ENCODE peak calls at places on chromosomes 7 and 10, in four cellular contexts. F is dorsolateral prefrontal cortex, Q is spleen, W is neural progenitor cell. C is an unnamed sample.

GRCh38 chr10:87651801-87652200 is 7.9 kb upstream of the PAPSS2 start:
- DNase-seq in F (no peak), Q (no peak), W (peak), C (no peak)

GRCh38 chr7:100699018-100699417 is 5.0 kb upstream of the GIGYF1 start:
- DNase-seq in F (no peak), Q (no peak), W (no peak), C (no peak)

GRCh38 chr7:13217762-13218161 is 530.3 kb downstream of the ARL4A start:
- DNase-seq in F (no peak), Q (no peak), W (no peak), C (no peak)

GRCh38 chr7:114084381-114085312 is 165.8 kb upstream of the PPP1R3A start:
- DNase-seq in F (no peak), Q (peak), W (peak), C (peak)

GRCh38 chr7:20435305-20435704 is 104.6 kb downstream of the ITGB8 start:
- DNase-seq in F (no peak), Q (no peak), W (no peak), C (peak)

GRCh38 chr7:80772347-80773101 is 134.1 kb downstream of the CD36 start:
- DNase-seq in F (no peak), Q (no peak), W (no peak), C (no peak)

GRCh38 chr7:31476073-31476745 is 37.7 kb upstream of the ITPRID1 start:
- DNase-seq in F (peak), Q (no peak), W (no peak), C (no peak)

GRCh38 chr10:34906021-34906965 is 91.2 kb upstream of the PARD3 start:
- DNase-seq in F (no peak), Q (no peak), W (peak), C (no peak)

GRCh38 chr7:81871606-81872265 is 101.9 kb upstream of the HGF start:
- DNase-seq in F (no peak), Q (no peak), W (no peak), C (no peak)

GRCh38 chr10:4541292-4541691 is 284.7 kb upstream of the AKR1E2 start:
- DNase-seq in F (no peak), Q (no peak), W (no peak), C (no peak)

GRCh38 chr10:98170249-98171117 is 36.0 kb downstream of the R3HCC1L start:
- DNase-seq in F (no peak), Q (no peak), W (peak), C (no peak)

GRCh38 chr7:128135275-128136214 is 104.3 kb upstream of the LRRC4 start:
- DNase-seq in F (no peak), Q (peak), W (peak), C (peak)

GRCh38 chr7:147509052-147509480 is 1081.5 kb upstream of the C7orf33 start:
- DNase-seq in F (no peak), Q (no peak), W (no peak), C (no peak)

GRCh38 chr7:36303202-36304098 is 86.2 kb upstream of the ANLN start:
- DNase-seq in F (peak), Q (no peak), W (peak), C (peak)

GRCh38 chr10:6707329-6707728 is 127.3 kb upstream of the PRKCQ start:
- DNase-seq in F (no peak), Q (no peak), W (no peak), C (no peak)

GRCh38 chr7:107078517-107078966 is 34.0 kb downstream of the PRKAR2B start:
- DNase-seq in F (no peak), Q (no peak), W (peak), C (no peak)

GRCh38 chr10:13707156-13707881 is 120.6 kb downstream of the PRPF18 start:
- DNase-seq in F (peak), Q (peak), W (peak), C (peak)

GRCh38 chr7:18290223-18290622 is 205.3 kb upstream of the HDAC9 start:
- DNase-seq in F (no peak), Q (no peak), W (no peak), C (no peak)

GRCh38 chr7:149414745-149415390 is 46.0 kb downstream of the ZNF777 start:
- DNase-seq in F (peak), Q (peak), W (peak), C (peak)

GRCh38 chr7:98187138-98187502 is 24.1 kb upstream of the BHLHA15 start:
- DNase-seq in F (no peak), Q (no peak), W (no peak), C (no peak)

GRCh38 chr10:88994034-88994433 is 3.4 kb downstream of the FAS start:
- DNase-seq in F (no peak), Q (no peak), W (peak), C (no peak)

GRCh38 chr7:101868191-101868950 is 50.9 kb downstream of the CUX1 start:
- DNase-seq in F (no peak), Q (no peak), W (no peak), C (no peak)

GRCh38 chr7:25244193-25244592 is 15.9 kb upstream of the NPVF start:
- DNase-seq in F (no peak), Q (no peak), W (peak), C (no peak)

GRCh38 chr10:120460191-120460590 is 3.2 kb downstream of the PLPP4 start:
- DNase-seq in F (no peak), Q (no peak), W (no peak), C (no peak)

GRCh38 chr10:22657028-22657427 is 57.4 kb downstream of the PIP4K2A start:
- DNase-seq in F (no peak), Q (no peak), W (no peak), C (no peak)

GRCh38 chr10:5545426-5545777 is 20.6 kb downstream of the CALML3 start:
- DNase-seq in F (no peak), Q (no peak), W (no peak), C (no peak)

GRCh38 chr10:78211476-78212110 is 177.9 kb downstream of the RPS24 start:
- DNase-seq in F (peak), Q (peak), W (peak), C (no peak)

GRCh38 chr7:16210171-16210570 is 211.2 kb downstream of the CRPPA start:
- DNase-seq in F (no peak), Q (no peak), W (no peak), C (no peak)

GRCh38 chr7:72785166-72785955 is 42.6 kb downstream of the TYW1B start:
- DNase-seq in F (no peak), Q (no peak), W (no peak), C (no peak)

GRCh38 chr10:61835909-61836232 is 65.6 kb upstream of the ARID5B start:
- DNase-seq in F (no peak), Q (no peak), W (no peak), C (no peak)

GRCh38 chr10:49028639-49029038 is 86.7 kb downstream of the VSTM4 start:
- DNase-seq in F (no peak), Q (no peak), W (no peak), C (no peak)

GRCh38 chr7:141563956-141564623 is 12.9 kb downstream of the AGK start:
- DNase-seq in F (no peak), Q (no peak), W (peak), C (no peak)

GRCh38 chr7:154918741-154919140 is 84.2 kb downstream of the PAXIP1 start:
- DNase-seq in F (no peak), Q (no peak), W (no peak), C (no peak)

GRCh38 chr10:114703377-114704125 is 45.5 kb upstream of the ABLIM1 start:
- DNase-seq in F (no peak), Q (no peak), W (peak), C (no peak)

GRCh38 chr10:14200645-14201534 is 129.8 kb downstream of the FRMD4A start:
- DNase-seq in F (no peak), Q (no peak), W (peak), C (no peak)

DNA sequence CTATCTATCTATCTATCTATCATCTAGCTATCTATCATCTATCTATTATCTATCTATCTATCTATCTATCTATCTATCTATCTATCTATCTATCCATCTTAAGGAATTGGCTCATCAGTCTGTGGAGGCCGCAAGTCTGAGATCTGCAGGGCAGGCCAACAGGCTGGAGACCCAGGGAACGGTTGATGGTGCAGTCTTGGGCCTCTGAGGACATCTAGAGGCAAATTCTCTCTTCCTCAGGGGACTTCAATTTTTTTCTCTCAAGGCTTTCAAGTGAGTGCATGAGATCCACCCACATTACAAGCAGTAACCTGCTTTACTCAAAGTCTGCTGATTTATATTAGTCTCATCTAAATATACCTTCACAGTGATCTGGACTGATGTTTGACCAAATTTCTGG is 197.0 kb downstream of the GLRX3 start:
- DNase-seq in F (no peak), Q (no peak), W (peak), C (no peak)
- TF ChIP-seq CTCF in F (no peak), Q (no peak), W (peak), C (no peak)

DNA sequence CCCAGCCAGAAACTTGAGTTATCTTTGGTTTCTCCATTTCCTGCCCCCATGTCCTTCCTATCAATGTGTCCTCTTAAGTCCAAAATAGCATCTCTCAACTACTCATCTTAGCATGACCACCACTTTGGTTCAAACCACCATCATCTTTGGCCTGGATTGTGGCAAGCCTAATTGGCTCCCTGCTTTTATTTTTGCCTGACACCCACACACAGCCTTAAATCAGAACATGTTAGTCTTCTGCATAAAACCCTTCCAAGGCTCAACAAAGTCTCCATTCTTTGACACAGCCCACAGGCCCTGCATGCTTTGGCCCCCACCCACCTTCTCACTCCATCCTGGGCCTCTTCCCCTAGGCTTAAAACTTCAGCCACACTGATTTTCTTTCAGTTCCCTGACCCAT is 2.0 kb upstream of the TSPAN14 start:
- DNase-seq in F (no peak), Q (no peak), W (no peak), C (no peak)
- H3K27ac ChIP-seq in F (peak), Q (no peak), W (no peak), C (peak)

GRCh38 chr7:138188290-138188858 is 112.1 kb downstream of the AKR1D1 start:
- DNase-seq in F (no peak), Q (no peak), W (no peak), C (no peak)
- H3K4me3 ChIP-seq in F (no peak), Q (no peak), W (no peak), C (no peak)

DNA sequence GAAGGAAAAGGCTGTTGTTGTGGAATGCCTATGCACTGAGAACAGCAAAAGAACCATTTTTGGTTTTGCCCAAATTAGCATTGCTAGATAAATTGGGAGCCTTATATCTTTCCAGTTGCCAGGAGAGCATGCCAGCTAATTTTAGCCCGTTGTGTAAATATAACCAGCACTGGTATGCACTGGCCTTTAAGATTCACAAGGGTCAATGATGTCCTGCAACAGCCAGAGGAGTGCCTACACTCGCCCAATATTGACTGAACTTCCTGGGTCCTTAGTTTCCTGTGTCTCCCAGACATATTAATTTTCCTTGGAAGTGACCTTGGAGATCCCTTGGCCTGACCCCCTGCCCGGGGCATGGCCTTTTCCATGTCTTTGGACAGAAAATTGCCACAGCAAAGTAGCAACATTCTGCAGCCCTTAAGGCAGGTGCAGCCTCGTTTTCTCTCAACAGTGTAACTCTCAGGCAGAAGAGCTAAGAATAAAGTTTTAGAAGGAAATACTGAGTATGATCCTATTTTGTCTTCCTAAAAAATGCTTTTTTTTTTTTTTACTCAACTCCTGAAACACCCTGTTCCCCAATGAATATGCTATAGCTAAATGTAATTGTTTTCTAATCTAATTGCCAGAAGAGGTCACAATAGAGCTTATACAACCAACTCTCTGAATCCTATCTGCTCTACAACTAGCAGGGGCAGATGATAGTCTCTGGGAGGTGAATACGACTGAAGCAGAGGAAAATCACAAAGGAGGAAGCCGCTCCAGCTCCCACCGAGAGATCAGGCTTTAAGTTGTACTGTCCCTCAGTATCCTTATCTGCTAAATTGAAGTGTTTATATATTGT is 131.9 kb upstream of the PCGF5 start:
- DNase-seq in F (no peak), Q (no peak), W (no peak), C (no peak)
- TF ChIP-seq CTCF in F (peak), Q (no peak), W (no peak), C (peak)

DNA sequence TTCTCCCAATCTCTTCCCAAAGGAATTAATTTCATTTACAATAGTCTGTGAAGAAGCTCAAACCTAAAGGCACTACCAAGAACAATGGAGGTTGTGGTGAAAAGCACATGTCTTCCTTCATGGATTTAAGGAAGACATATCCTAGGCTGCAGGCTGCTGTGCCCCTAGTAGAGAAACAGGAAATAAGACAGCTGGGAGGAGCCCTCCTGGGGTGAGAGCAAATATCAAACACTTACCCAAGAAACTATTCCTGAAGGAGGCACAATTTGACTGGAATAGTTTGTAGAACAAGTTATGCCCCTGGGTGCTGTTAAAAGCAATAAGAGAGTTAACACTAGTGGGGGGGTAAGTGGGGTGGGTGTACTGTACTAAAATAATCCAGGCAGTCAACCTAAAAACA is 30.1 kb downstream of the PDZD8 start:
- DNase-seq in F (no peak), Q (no peak), W (no peak), C (no peak)
- H3K27ac ChIP-seq in F (no peak), Q (no peak), W (no peak), C (no peak)

DNA sequence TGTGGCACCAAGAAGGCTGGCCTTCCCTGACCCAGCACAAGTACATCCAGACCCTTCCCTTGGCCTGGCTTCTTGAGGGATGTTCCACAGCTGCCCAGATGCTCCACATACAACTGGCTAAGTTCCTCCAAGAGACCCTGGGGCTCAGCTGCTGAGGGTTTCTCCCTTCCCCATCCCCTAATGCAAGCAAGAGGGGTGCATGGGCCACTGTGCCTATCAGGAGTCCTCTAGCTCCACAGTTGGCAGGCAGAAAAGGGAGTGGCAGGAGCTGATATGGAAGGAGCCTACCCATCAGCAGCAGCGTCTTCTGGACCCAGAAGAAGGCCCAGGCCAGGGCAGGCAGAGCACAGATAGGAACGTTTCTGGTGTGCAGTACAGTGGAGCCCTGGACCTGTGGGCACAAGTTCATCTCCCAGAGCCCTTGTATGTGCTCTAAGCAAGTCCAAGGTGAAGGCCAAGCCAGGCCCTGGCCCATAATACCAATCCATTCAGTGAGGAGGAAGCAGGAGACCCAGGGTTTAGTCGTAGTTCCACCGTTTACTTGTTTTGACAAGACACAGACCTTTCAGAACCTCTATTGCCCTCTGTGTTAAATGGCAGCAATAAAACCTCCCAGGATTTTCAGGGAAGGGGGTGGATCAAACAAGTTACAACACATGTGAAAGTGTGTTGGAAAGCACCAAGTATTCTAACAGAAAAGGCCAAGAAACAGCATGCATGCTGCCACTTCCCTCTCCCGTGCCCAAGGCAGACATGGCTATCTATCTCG is 26.1 kb downstream of the VSIR start:
- DNase-seq in F (no peak), Q (no peak), W (no peak), C (no peak)
- H3K4me3 ChIP-seq in F (no peak), Q (no peak), W (no peak), C (no peak)